ENCODE peak calls at places on chromosomes 5 and 9, in nine cellular contexts. V is heart left ventricle, L is H1, O is lower leg skin, A is HepG2, U is GM12892, N is IMR-90, B is A549, D is uterus. C is an unnamed sample.

GRCh38 chr5:113232667-113233066 is 202.1 kb downstream of the TSSK1B start:
- DNase-seq in V (peak), L (no peak), O (no peak), A (no peak), U (no peak), N (no peak), B (no peak), D (peak), C (peak)

GRCh38 chr9:19102181-19102630 is 498 bp downstream of the HAUS6 start:
- DNase-seq in V (peak), L (no peak), O (peak), A (peak), U (no peak), N (peak), B (no peak), D (peak), C (peak)

GRCh38 chr9:86176468-86176867 is 77.1 kb upstream of the GOLM1 start:
- DNase-seq in V (no peak), L (no peak), O (no peak), A (no peak), U (no peak), N (no peak), B (no peak), D (no peak), C (no peak)

GRCh38 chr9:98726735-98727134 is 18.0 kb upstream of the GABBR2 start:
- DNase-seq in V (peak), L (no peak), O (peak), A (no peak), U (no peak), N (peak), B (no peak), D (no peak), C (no peak)

GRCh38 chr9:73995836-73996235 is 501.3 kb upstream of the RORB start:
- DNase-seq in V (no peak), L (no peak), O (no peak), A (no peak), U (no peak), N (no peak), B (no peak), D (no peak), C (no peak)

GRCh38 chr5:1444361-1445189 is 665 bp downstream of the SLC6A3 start:
- DNase-seq in V (no peak), L (no peak), O (peak), A (no peak), U (no peak), N (no peak), B (no peak), D (no peak), C (peak)

GRCh38 chr9:4743131-4743875 is 2.3 kb upstream of the AK3 start:
- DNase-seq in V (no peak), L (no peak), O (no peak), A (no peak), U (no peak), N (no peak), B (no peak), D (no peak), C (no peak)

GRCh38 chr5:109755761-109756160 is 66.0 kb downstream of the MAN2A1 start:
- DNase-seq in V (no peak), L (no peak), O (no peak), A (no peak), U (no peak), N (no peak), B (no peak), D (no peak), C (no peak)

GRCh38 chr9:97934321-97935115 is 3.5 kb downstream of the HEMGN start:
- DNase-seq in V (no peak), L (no peak), O (no peak), A (no peak), U (no peak), N (no peak), B (no peak), D (no peak), C (no peak)

GRCh38 chr5:73948720-73949119 is 322.7 kb downstream of the ARHGEF28 start:
- DNase-seq in V (peak), L (no peak), O (no peak), A (no peak), U (no peak), N (peak), B (no peak), D (no peak), C (no peak)

GRCh38 chr5:152051499-152052454 is 127.1 kb upstream of the GLRA1 start:
- DNase-seq in V (no peak), L (peak), O (no peak), A (no peak), U (no peak), N (no peak), B (no peak), D (no peak), C (no peak)

GRCh38 chr5:139903450-139903804 is 107.8 kb downstream of the PSD2 start:
- DNase-seq in V (no peak), L (no peak), O (peak), A (no peak), U (no peak), N (no peak), B (no peak), D (no peak), C (no peak)

GRCh38 chr9:94656190-94656589 is 16.9 kb upstream of the FBP1 start:
- DNase-seq in V (no peak), L (no peak), O (no peak), A (no peak), U (peak), N (no peak), B (no peak), D (no peak), C (no peak)

GRCh38 chr9:98998441-98999151 is 54.9 kb downstream of the COL15A1 start:
- DNase-seq in V (peak), L (peak), O (peak), A (peak), U (peak), N (peak), B (peak), D (peak), C (peak)

GRCh38 chr9:93091453-93092081 is 4.5 kb upstream of the CARD19 start:
- DNase-seq in V (peak), L (no peak), O (peak), A (peak), U (no peak), N (peak), B (peak), D (peak), C (peak)

GRCh38 chr5:115956957-115957356 is 5.3 kb upstream of the LVRN start:
- DNase-seq in V (no peak), L (no peak), O (no peak), A (no peak), U (no peak), N (no peak), B (no peak), D (no peak), C (no peak)

GRCh38 chr9:107176701-107177100 is 106.4 kb upstream of the RAD23B start:
- DNase-seq in V (no peak), L (no peak), O (no peak), A (no peak), U (no peak), N (peak), B (no peak), D (peak), C (no peak)

GRCh38 chr9:74447451-74448193 is 49.5 kb upstream of the RORB start:
- DNase-seq in V (no peak), L (no peak), O (no peak), A (no peak), U (no peak), N (no peak), B (no peak), D (no peak), C (no peak)

GRCh38 chr9:98226516-98226915 is 28.9 kb downstream of the TBC1D2 start:
- DNase-seq in V (no peak), L (no peak), O (no peak), A (peak), U (no peak), N (peak), B (no peak), D (no peak), C (no peak)

GRCh38 chr9:132672413-132672690 is 2.1 kb downstream of the GTF3C4 start:
- DNase-seq in V (no peak), L (no peak), O (no peak), A (no peak), U (no peak), N (peak), B (peak), D (no peak), C (no peak)

GRCh38 chr5:55022454-55022853 is 1.6 kb upstream of the GZMK start:
- DNase-seq in V (no peak), L (no peak), O (no peak), A (no peak), U (no peak), N (no peak), B (no peak), D (no peak), C (no peak)

GRCh38 chr5:93596310-93596675 is 13.3 kb downstream of the NR2F1 start:
- DNase-seq in V (no peak), L (no peak), O (no peak), A (no peak), U (no peak), N (no peak), B (no peak), D (no peak), C (no peak)

GRCh38 chr5:93598997-93599371 is 16.0 kb downstream of the NR2F1 start:
- DNase-seq in V (no peak), L (no peak), O (no peak), A (no peak), U (no peak), N (no peak), B (no peak), D (no peak), C (no peak)

GRCh38 chr5:93596676-93597441 is 13.8 kb downstream of the NR2F1 start:
- DNase-seq in V (no peak), L (no peak), O (peak), A (peak), U (no peak), N (no peak), B (peak), D (no peak), C (no peak)

GRCh38 chr5:93599427-93600146 is 16.6 kb downstream of the NR2F1 start:
- DNase-seq in V (no peak), L (no peak), O (no peak), A (no peak), U (no peak), N (peak), B (no peak), D (no peak), C (no peak)

GRCh38 chr5:93598141-93598996 is 15.3 kb downstream of the NR2F1 start:
- DNase-seq in V (no peak), L (no peak), O (no peak), A (no peak), U (no peak), N (peak), B (no peak), D (no peak), C (no peak)
- TF ChIP-seq POLR2A in V (no peak), L (no peak), O (no peak), A (no peak), U (no peak), N (no peak), B (no peak), D (no peak), C (no peak)

GRCh38 chr5:157109744-157110143 is 900 bp upstream of the HAVCR2 start:
- DNase-seq in V (no peak), L (no peak), O (peak), A (no peak), U (no peak), N (no peak), B (no peak), D (no peak), C (no peak)
- TF ChIP-seq POLR2A in V (no peak), L (no peak), O (no peak), A (no peak), U (peak), N (no peak), B (no peak), D (no peak), C (no peak)

GRCh38 chr9:131505012-131505411 is 2.3 kb downstream of the POMT1 start:
- DNase-seq in V (no peak), L (no peak), O (no peak), A (no peak), U (no peak), N (no peak), B (no peak), D (no peak), C (no peak)

GRCh38 chr9:131503626-131504465 is 1.1 kb downstream of the POMT1 start:
- DNase-seq in V (no peak), L (peak), O (no peak), A (peak), U (peak), N (peak), B (peak), D (no peak), C (no peak)

GRCh38 chr9:131500939-131501541 is 1.7 kb upstream of the POMT1 start:
- DNase-seq in V (no peak), L (no peak), O (no peak), A (no peak), U (no peak), N (peak), B (no peak), D (no peak), C (no peak)

GRCh38 chr9:131500377-131500776 is 2.3 kb upstream of the POMT1 start:
- DNase-seq in V (no peak), L (no peak), O (no peak), A (no peak), U (no peak), N (no peak), B (no peak), D (no peak), C (no peak)

GRCh38 chr9:131502781-131503625 is at the start of gene POMT1:
- DNase-seq in V (peak), L (peak), O (peak), A (peak), U (peak), N (peak), B (peak), D (peak), C (peak)
- TF ChIP-seq POLR2A in V (no peak), L (no peak), O (no peak), A (peak), U (peak), N (no peak), B (peak), D (no peak), C (peak)

DNA sequence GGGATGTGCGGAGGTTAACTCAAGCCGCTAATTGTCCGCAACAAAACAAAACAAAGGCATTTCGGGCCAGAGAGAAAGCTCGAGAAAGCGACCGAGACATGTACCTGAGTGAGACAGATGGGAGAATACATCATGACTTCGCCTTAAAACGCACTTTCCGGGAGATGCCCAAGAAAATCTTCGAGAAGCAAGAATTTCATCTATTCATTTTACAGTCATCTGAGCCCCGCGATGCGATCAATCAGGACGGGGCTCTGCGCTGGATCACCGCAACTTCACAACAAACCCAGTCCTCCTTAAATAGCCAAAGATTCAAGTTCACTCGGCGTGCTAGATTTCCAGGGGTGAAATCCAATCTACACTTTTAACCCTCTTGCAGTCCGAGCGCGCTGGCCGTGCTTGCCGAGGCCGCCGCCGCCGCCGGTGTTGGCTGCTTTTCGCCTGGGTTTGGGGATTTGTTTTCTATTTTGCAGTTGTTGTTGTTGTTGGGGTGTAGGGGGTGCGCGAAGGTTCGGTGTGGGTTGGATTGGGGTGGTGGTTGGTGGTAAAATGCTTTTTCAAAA is 482 bp downstream of the NFIB start:
- DNase-seq in V (no peak), L (no peak), O (peak), A (no peak), U (no peak), N (peak), B (peak), D (no peak), C (no peak)
- TF ChIP-seq POLR2A in V (no peak), L (no peak), O (no peak), A (no peak), U (no peak), N (no peak), B (no peak), D (no peak), C (no peak)

DNA sequence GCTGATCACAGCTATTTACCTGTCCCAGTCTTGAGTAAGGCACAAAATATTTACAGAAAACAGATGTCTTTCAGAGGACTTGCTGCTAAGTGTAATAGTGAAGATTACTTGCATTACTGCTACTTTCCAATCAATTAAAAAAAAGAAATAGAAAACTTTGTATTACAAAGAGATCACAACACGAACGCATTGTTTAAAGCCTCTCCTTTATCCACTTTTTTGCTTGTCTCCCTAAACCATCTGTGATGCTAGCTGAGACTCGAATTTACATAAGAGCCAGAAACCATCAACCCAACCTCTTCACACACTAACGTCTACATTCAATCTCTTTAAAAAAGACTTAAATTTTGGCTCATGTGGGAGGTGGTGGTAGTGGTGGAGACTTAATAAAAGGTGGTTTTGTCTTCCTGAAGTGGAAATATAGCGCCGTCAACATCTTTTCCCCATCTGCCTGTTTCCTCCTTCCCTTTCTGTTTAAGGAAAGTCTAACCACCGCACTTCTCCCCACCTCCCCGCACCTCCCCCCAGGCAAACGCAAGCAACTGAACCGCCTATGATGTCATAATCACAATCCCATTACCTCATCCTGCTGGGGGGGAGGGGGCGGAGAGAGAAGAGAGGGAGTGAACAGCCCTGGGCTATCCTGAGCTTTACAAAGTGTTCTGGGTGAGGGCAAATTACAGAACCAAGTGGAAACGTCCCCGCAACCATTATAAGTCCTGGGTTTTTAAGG is 948 bp upstream of the FAM53C start:
- DNase-seq in V (peak), L (no peak), O (peak), A (no peak), U (no peak), N (peak), B (peak), D (peak), C (peak)
- TF ChIP-seq POLR2A in V (no peak), L (no peak), O (no peak), A (no peak), U (no peak), N (no peak), B (no peak), D (no peak), C (no peak)

GRCh38 chr5:181159286-181160143 is 12.1 kb downstream of the OR2V2 start:
- DNase-seq in V (peak), L (peak), O (peak), A (peak), U (peak), N (peak), B (peak), D (peak), C (peak)

GRCh38 chr5:181158869-181159268 is 11.5 kb downstream of the OR2V2 start:
- DNase-seq in V (no peak), L (no peak), O (no peak), A (no peak), U (no peak), N (no peak), B (no peak), D (no peak), C (no peak)

GRCh38 chr5:181163487-181164075 is 16.2 kb downstream of the OR2V2 start:
- DNase-seq in V (no peak), L (no peak), O (peak), A (no peak), U (no peak), N (no peak), B (peak), D (no peak), C (no peak)

GRCh38 chr5:181161534-181162175 is 14.3 kb downstream of the OR2V2 start:
- DNase-seq in V (no peak), L (no peak), O (peak), A (no peak), U (no peak), N (no peak), B (no peak), D (no peak), C (no peak)

GRCh38 chr5:181160144-181160754 is 12.9 kb downstream of the OR2V2 start:
- DNase-seq in V (peak), L (no peak), O (peak), A (no peak), U (peak), N (peak), B (peak), D (peak), C (no peak)
- TF ChIP-seq POLR2A in V (no peak), L (no peak), O (no peak), A (no peak), U (no peak), N (no peak), B (peak), D (no peak), C (no peak)